ENCODE peak calls at places on chromosomes 7 and 10, in eight cellular contexts. E is stimulated activated CD4-positive, alpha-beta T cell treated with anti-CD3 and anti-CD28 coated beads, Interleukin-15, amount 100 ng/mL, for 24 hours; J is ELR; S is GM04504; F is brain pericyte; Y is mammary epithelial cell; K is brain microvascular endothelial cell; H is NCI-H1092 treated with DMSO at 0.1 percent for 48 hours. D is an unnamed sample.

GRCh38 chr10:77010430-77010829 is 627.2 kb downstream of the KCNMA1 start:
- DNase-seq in E (no peak), J (no peak), S (no peak), F (no peak), Y (no peak), K (no peak), H (no peak), D (no peak)

GRCh38 chr7:5630670-5631069 is 150.8 kb downstream of the RNF216 start:
- DNase-seq in E (peak), J (peak), S (no peak), F (no peak), Y (peak), K (no peak), H (no peak), D (peak)

GRCh38 chr7:54831046-54831643 is 72.1 kb upstream of the SEC61G start:
- DNase-seq in E (no peak), J (peak), S (no peak), F (no peak), Y (peak), K (no peak), H (no peak), D (peak)

GRCh38 chr7:138468244-138469123 is 8.4 kb downstream of the TRIM24 start:
- DNase-seq in E (no peak), J (no peak), S (no peak), F (no peak), Y (no peak), K (no peak), H (no peak), D (no peak)

GRCh38 chr10:126519188-126519587 is 130.9 kb upstream of the ADAM12 start:
- DNase-seq in E (no peak), J (no peak), S (no peak), F (no peak), Y (no peak), K (no peak), H (no peak), D (peak)

GRCh38 chr10:59708816-59709471 is 706 bp downstream of the SLC16A9 start:
- DNase-seq in E (peak), J (no peak), S (no peak), F (no peak), Y (peak), K (no peak), H (peak), D (no peak)

GRCh38 chr7:497346-497745 is 22.3 kb downstream of the PDGFA start:
- DNase-seq in E (no peak), J (no peak), S (no peak), F (no peak), Y (no peak), K (no peak), H (no peak), D (no peak)

GRCh38 chr10:119383174-119383856 is 159.2 kb downstream of the RGS10 start:
- DNase-seq in E (no peak), J (no peak), S (no peak), F (no peak), Y (no peak), K (peak), H (no peak), D (no peak)

GRCh38 chr10:43000021-43000411 is 76.9 kb upstream of the RET start:
- DNase-seq in E (no peak), J (no peak), S (no peak), F (no peak), Y (no peak), K (no peak), H (no peak), D (no peak)

GRCh38 chr7:44108768-44109750 is 4.9 kb downstream of the AEBP1 start:
- DNase-seq in E (no peak), J (no peak), S (no peak), F (no peak), Y (no peak), K (no peak), H (no peak), D (no peak)

GRCh38 chr7:1859266-1860035 is 189.4 kb downstream of the ELFN1 start:
- DNase-seq in E (no peak), J (no peak), S (no peak), F (no peak), Y (no peak), K (no peak), H (no peak), D (no peak)

GRCh38 chr7:66047426-66047825 is 28.2 kb upstream of the ASL start:
- DNase-seq in E (no peak), J (peak), S (peak), F (peak), Y (peak), K (peak), H (no peak), D (peak)

GRCh38 chr7:89845952-89846351 is 308.3 kb upstream of the STEAP1 start:
- DNase-seq in E (no peak), J (no peak), S (no peak), F (no peak), Y (no peak), K (no peak), H (no peak), D (no peak)

GRCh38 chr10:72461085-72461484 is 106.4 kb upstream of the DNAJB12 start:
- DNase-seq in E (no peak), J (no peak), S (no peak), F (no peak), Y (no peak), K (no peak), H (no peak), D (no peak)

GRCh38 chr7:98617051-98617959 is at the start of gene NPTX2:
- DNase-seq in E (peak), J (no peak), S (no peak), F (no peak), Y (peak), K (no peak), H (peak), D (no peak)

GRCh38 chr7:98240961-98241673 is 10.9 kb downstream of the TECPR1 start:
- DNase-seq in E (peak), J (peak), S (no peak), F (no peak), Y (no peak), K (peak), H (peak), D (peak)

GRCh38 chr7:1700086-1700485 is 30.0 kb downstream of the ELFN1 start:
- DNase-seq in E (no peak), J (no peak), S (no peak), F (no peak), Y (no peak), K (no peak), H (no peak), D (no peak)

GRCh38 chr7:92768501-92769360 is 67.6 kb downstream of the CDK6 start:
- DNase-seq in E (peak), J (peak), S (no peak), F (no peak), Y (peak), K (peak), H (peak), D (peak)

GRCh38 chr10:103232772-103233488 is 12.8 kb upstream of the RPEL1 start:
- DNase-seq in E (no peak), J (peak), S (no peak), F (no peak), Y (peak), K (peak), H (no peak), D (peak)

GRCh38 chr10:84352251-84352842 is 24.0 kb downstream of the CCSER2 start:
- DNase-seq in E (peak), J (peak), S (no peak), F (no peak), Y (peak), K (peak), H (peak), D (peak)

GRCh38 chr10:79266543-79267312 is 80.5 kb upstream of the PPIF start:
- DNase-seq in E (peak), J (peak), S (peak), F (peak), Y (peak), K (peak), H (no peak), D (peak)

GRCh38 chr10:27605337-27605736 is 101.2 kb downstream of the RAB18 start:
- DNase-seq in E (no peak), J (no peak), S (no peak), F (no peak), Y (no peak), K (no peak), H (no peak), D (no peak)

GRCh38 chr10:132114953-132115520 is 49.3 kb downstream of the JAKMIP3 start:
- DNase-seq in E (no peak), J (no peak), S (no peak), F (no peak), Y (no peak), K (no peak), H (no peak), D (no peak)

GRCh38 chr10:22252801-22253577 is 35.2 kb upstream of the EBLN1 start:
- DNase-seq in E (peak), J (peak), S (no peak), F (no peak), Y (no peak), K (no peak), H (peak), D (no peak)

GRCh38 chr7:155357573-155358041 is 59.9 kb downstream of the INSIG1 start:
- DNase-seq in E (no peak), J (peak), S (no peak), F (no peak), Y (peak), K (no peak), H (no peak), D (peak)

GRCh38 chr7:82263880-82264751 is 179.5 kb downstream of the CACNA2D1 start:
- DNase-seq in E (no peak), J (no peak), S (no peak), F (no peak), Y (no peak), K (no peak), H (peak), D (no peak)

GRCh38 chr10:20492447-20492846 is 404.7 kb downstream of the NEBL start:
- DNase-seq in E (no peak), J (no peak), S (no peak), F (no peak), Y (no peak), K (no peak), H (no peak), D (no peak)

GRCh38 chr7:1295776-1296726 is 63.4 kb downstream of the UNCX start:
- DNase-seq in E (no peak), J (no peak), S (no peak), F (no peak), Y (no peak), K (no peak), H (no peak), D (no peak)

GRCh38 chr7:116571037-116571436 is 46.2 kb downstream of the CAV1 start:
- DNase-seq in E (no peak), J (peak), S (peak), F (peak), Y (peak), K (peak), H (no peak), D (peak)

GRCh38 chr7:26965724-26966123 is 101.3 kb upstream of the SKAP2 start:
- DNase-seq in E (no peak), J (no peak), S (no peak), F (no peak), Y (no peak), K (no peak), H (no peak), D (no peak)

GRCh38 chr7:21642422-21642821 is 99.6 kb downstream of the DNAH11 start:
- DNase-seq in E (no peak), J (no peak), S (no peak), F (no peak), Y (no peak), K (no peak), H (no peak), D (no peak)

GRCh38 chr7:66189695-66190503 is 15.2 kb upstream of the TPST1 start:
- DNase-seq in E (no peak), J (no peak), S (no peak), F (no peak), Y (no peak), K (no peak), H (no peak), D (no peak)

GRCh38 chr10:58435297-58435696 is 50.1 kb downstream of the TFAM start:
- DNase-seq in E (peak), J (peak), S (peak), F (peak), Y (peak), K (peak), H (no peak), D (peak)

GRCh38 chr7:122885583-122886356 is 490 bp downstream of the CADPS2 start:
- DNase-seq in E (peak), J (peak), S (no peak), F (no peak), Y (peak), K (peak), H (peak), D (peak)

GRCh38 chr7:106068538-106068961 is 43.6 kb downstream of the SYPL1 start:
- DNase-seq in E (no peak), J (no peak), S (no peak), F (no peak), Y (no peak), K (no peak), H (no peak), D (no peak)

GRCh38 chr7:93148727-93149126 is 542 bp upstream of the SAMD9L start:
- DNase-seq in E (no peak), J (no peak), S (no peak), F (no peak), Y (no peak), K (no peak), H (no peak), D (no peak)

GRCh38 chr10:129096340-129096984 is 370.6 kb upstream of the MGMT start:
- DNase-seq in E (no peak), J (no peak), S (peak), F (peak), Y (no peak), K (peak), H (no peak), D (peak)

GRCh38 chr10:101047268-101047667 is 14.5 kb upstream of the KAZALD1 start:
- DNase-seq in E (no peak), J (no peak), S (no peak), F (no peak), Y (no peak), K (no peak), H (no peak), D (no peak)

GRCh38 chr7:73367006-73367405 is 39.0 kb downstream of the FKBP6 start:
- DNase-seq in E (no peak), J (no peak), S (no peak), F (no peak), Y (no peak), K (no peak), H (peak), D (no peak)

D was measured in bronchial epithelial cell.